ENCODE peak calls at places on chromosomes 5 and 9, in six cellular contexts. S is kidney tubule cell; O is activated CD8-positive, alpha-beta memory T cell treated with anti-CD3 and anti-CD28 coated beads for 48 hours; K is activated CD4-positive, CD25-positive, alpha-beta regulatory T cell; G is stimulated activated CD8-positive, alpha-beta memory T cell treated with anti-CD3 and anti-CD28 coated beads, Interleukin-7, amount 100 ng/mL, for 1 hour; F is HCT116. E is an unnamed sample.

GRCh38 chr9:94011134-94011533 is 56.0 kb upstream of the BARX1 start:
- DNase-seq in K (no peak), S (no peak), F (no peak), G (no peak), O (no peak), E (no peak)

GRCh38 chr9:137114613-137115393 is at the start of gene DPP7:
- DNase-seq in F (no peak), S (peak), K (peak), O (peak), G (peak), E (peak)

GRCh38 chr5:116971131-116971530 is 396.5 kb upstream of the SEMA6A start:
- DNase-seq in S (no peak), F (no peak), G (no peak), O (no peak), K (no peak), E (no peak)

GRCh38 chr5:98433673-98434072 is 339.8 kb upstream of the RGMB start:
- DNase-seq in F (no peak), K (no peak), G (no peak), S (no peak), O (no peak), E (no peak)

GRCh38 chr9:127395491-127396252 is 1.3 kb upstream of the SLC2A8 start:
- DNase-seq in F (no peak), G (no peak), K (no peak), O (no peak), S (no peak), E (no peak)

GRCh38 chr9:124221685-124222084 is 36.1 kb upstream of the NEK6 start:
- DNase-seq in F (no peak), O (no peak), K (no peak), S (no peak), G (no peak), E (no peak)

GRCh38 chr9:27247756-27248155 is 49.2 kb downstream of the EQTN start:
- DNase-seq in K (no peak), G (no peak), O (no peak), S (peak), F (peak), E (no peak)

GRCh38 chr5:64671678-64672077 is 18.6 kb upstream of the SHISAL2B start:
- DNase-seq in S (no peak), O (no peak), F (no peak), K (no peak), G (no peak), E (no peak)

GRCh38 chr9:98781588-98782383 is 14.6 kb downstream of the ANKS6 start:
- DNase-seq in F (peak), G (no peak), K (no peak), O (no peak), S (peak), E (no peak)

GRCh38 chr9:126248680-126249079 is 77.9 kb upstream of the MVB12B start:
- DNase-seq in K (no peak), S (peak), F (no peak), O (no peak), G (no peak), E (no peak)

GRCh38 chr5:122182491-122182921 is 53.2 kb downstream of the ZNF474 start:
- DNase-seq in G (no peak), O (no peak), F (no peak), K (no peak), S (peak), E (no peak)

GRCh38 chr5:87413116-87413645 is 451 bp upstream of the CCNH start:
- DNase-seq in O (no peak), F (no peak), G (no peak), S (no peak), K (no peak), E (no peak)

GRCh38 chr5:144042157-144042556 is 128.3 kb downstream of the YIPF5 start:
- DNase-seq in K (no peak), G (no peak), O (no peak), F (no peak), S (no peak), E (no peak)

GRCh38 chr9:36749461-36749860 is 176.8 kb downstream of the MELK start:
- DNase-seq in S (no peak), O (no peak), G (no peak), F (no peak), K (no peak), E (no peak)